ENCODE peak calls at places on chromosomes 6 and 20, in five cellular contexts. Y is dermis blood vessel endothelial cell, F is heart left ventricle, Z is GM03348, I is sigmoid colon. G is an unnamed sample.
A peak's percentile ranks its signal among the peaks of the same experiment; 100 is the strongest.

GRCh38 chr20:59170406-59171349 is 7.1 kb downstream of the ZNF831 start:
- DNase-seq in Z (no peak), I (no peak), F (no peak), Y (no peak), G (no peak)

GRCh38 chr20:30611239-30611984 is 646.1 kb upstream of the DEFB115 start:
- DNase-seq in Z (no peak), I (no peak), F (no peak), Y (no peak), G (no peak)

GRCh38 chr6:136921936-136922679 is at the start of gene SLC35D3:
- DNase-seq in F (no peak), I (no peak), Y (peak; percentile 38), Z (peak; percentile 52), G (peak; percentile 22)

GRCh38 chr6:35948725-35949124 is 27.8 kb upstream of the SRPK1 start:
- DNase-seq in Z (no peak), I (no peak), F (no peak), Y (peak; percentile 47), G (no peak)

GRCh38 chr6:157059781-157060180 is 263.5 kb downstream of the TMEM242 start:
- DNase-seq in Y (peak; percentile 60), I (no peak), F (no peak), Z (no peak), G (no peak)

GRCh38 chr6:48986105-48986504 is 476.9 kb downstream of the MMUT start:
- DNase-seq in Y (no peak), Z (no peak), F (no peak), I (no peak), G (no peak)

GRCh38 chr6:103122766-103123601 is 1729.5 kb downstream of the GRIK2 start:
- DNase-seq in Y (no peak), F (no peak), I (no peak), Z (peak; percentile 4), G (no peak)

GRCh38 chr6:70838907-70839285 is 118.0 kb downstream of the B3GAT2 start:
- DNase-seq in I (no peak), Z (no peak), F (no peak), Y (no peak), G (no peak)

GRCh38 chr6:69422474-69422873 is 374.3 kb downstream of the LMBRD1 start:
- DNase-seq in Y (no peak), F (no peak), I (no peak), Z (no peak), G (no peak)

GRCh38 chr20:2405693-2406065 is 25.0 kb downstream of the TGM6 start:
- DNase-seq in F (no peak), Y (no peak), Z (no peak), I (no peak), G (no peak)

GRCh38 chr6:129267028-129267427 is 384.1 kb downstream of the LAMA2 start:
- DNase-seq in Z (no peak), I (no peak), F (no peak), Y (no peak), G (no peak)

GRCh38 chr6:121688974-121689373 is 253.5 kb downstream of the GJA1 start:
- DNase-seq in Y (no peak), Z (no peak), I (no peak), F (no peak), G (no peak)

GRCh38 chr20:23291575-23292240 is 58.9 kb upstream of the NXT1 start:
- DNase-seq in I (peak; percentile 11), F (no peak), Z (no peak), Y (no peak), G (no peak)

GRCh38 chr6:41748542-41748941 is 1.3 kb upstream of the PGC start:
- DNase-seq in Y (no peak), I (no peak), Z (no peak), F (peak; percentile 27), G (no peak)

GRCh38 chr6:80143312-80143960 is 37.0 kb downstream of the BCKDHB start:
- DNase-seq in F (no peak), I (peak; percentile 77), Y (peak; percentile 79), Z (peak; percentile 58), G (no peak)

GRCh38 chr6:117591405-117591804 is 10.9 kb downstream of the GOPC start:
- DNase-seq in I (no peak), F (no peak), Z (no peak), Y (no peak), G (no peak)

GRCh38 chr20:50308513-50309279 is 118.1 kb downstream of the CEBPB start:
- DNase-seq in Y (peak; percentile 84), F (peak; percentile 93), I (peak; percentile 99), Z (peak; percentile 96), G (no peak)

GRCh38 chr6:44158770-44159228 is at the start of gene CAPN11:
- DNase-seq in Y (no peak), F (no peak), I (no peak), Z (no peak), G (no peak)

GRCh38 chr6:21741221-21742109 is 147.9 kb downstream of the SOX4 start:
- DNase-seq in Y (peak; percentile 56), F (no peak), Z (no peak), I (no peak), G (no peak)

GRCh38 chr6:13624871-13625288 is 9.7 kb downstream of the NOL7 start:
- DNase-seq in F (no peak), Y (peak; percentile 63), I (no peak), Z (peak; percentile 38), G (no peak)

GRCh38 chr20:15627501-15627903 is 945.7 kb downstream of the KIF16B start:
- DNase-seq in F (no peak), Y (no peak), I (no peak), Z (no peak), G (no peak)

GRCh38 chr6:111605100-111605748 is 454 bp downstream of the TRAF3IP2 start:
- DNase-seq in Y (peak; percentile 77), F (peak; percentile 83), Z (peak; percentile 85), I (peak; percentile 92), G (no peak)

GRCh38 chr20:18506744-18507143 is 996 bp upstream of the SEC23B start:
- DNase-seq in I (no peak), F (no peak), Z (no peak), Y (no peak), G (peak; percentile 47)

GRCh38 chr20:4167261-4168004 is 152.1 kb upstream of the RNF24 start:
- DNase-seq in Z (no peak), Y (no peak), I (no peak), F (no peak), G (no peak)

GRCh38 chr6:75818061-75818855 is 69.2 kb downstream of the MYO6 start:
- DNase-seq in F (no peak), Y (no peak), Z (no peak), I (no peak), G (no peak)

GRCh38 chr6:94478178-94479140 is 1059.1 kb upstream of the EPHA7 start:
- DNase-seq in I (no peak), F (no peak), Y (no peak), Z (no peak), G (no peak)

GRCh38 chr20:19713851-19714716 is 44.0 kb upstream of the RIN2 start:
- DNase-seq in I (no peak), Y (no peak), F (no peak), Z (no peak), G (no peak)

GRCh38 chr6:155604991-155605390 is 149.4 kb upstream of the NOX3 start:
- DNase-seq in I (no peak), F (no peak), Y (no peak), Z (no peak), G (no peak)

GRCh38 chr20:62063981-62064787 is 1.5 kb downstream of the TAF4 start:
- DNase-seq in Z (peak; percentile 40), I (no peak), Y (peak; percentile 45), F (no peak), G (no peak)

GRCh38 chr6:136014454-136015421 is 163.2 kb downstream of the PDE7B start:
- DNase-seq in I (no peak), Y (no peak), Z (peak; percentile 42), F (no peak), G (no peak)

GRCh38 chr20:63980317-63980805 is 571 bp upstream of the PRPF6 start:
- DNase-seq in Z (no peak), I (no peak), F (no peak), Y (no peak), G (no peak)